ENCODE peak calls at places on chromosomes 6 and 20, in nine cellular contexts. V is adrenal gland; P is fibroblast of lung; T is CD8-positive, alpha-beta memory T cell; O is cardiac muscle cell; D is psoas muscle; A is GM23248; I is MM.1S; C is CD4-positive, CD25-positive, alpha-beta regulatory T cell. Q is an unnamed sample.

GRCh38 chr6:5662797-5663196 is 343.9 kb downstream of the NRN1 start:
- DNase-seq in V (no peak), P (no peak), T (no peak), O (no peak), D (no peak), A (no peak), I (no peak), C (no peak), Q (no peak)

GRCh38 chr6:143264291-143264834 is 186.1 kb downstream of the ADAT2 start:
- DNase-seq in V (no peak), P (no peak), T (no peak), O (no peak), D (no peak), A (no peak), I (no peak), C (no peak), Q (no peak)

GRCh38 chr6:141986457-141986856 is 146.3 kb upstream of the GJE1 start:
- DNase-seq in V (no peak), P (peak; percentile 5), T (no peak), O (no peak), D (no peak), A (no peak), I (no peak), C (no peak), Q (no peak)

GRCh38 chr6:21900730-21901129 is 307.2 kb downstream of the SOX4 start:
- DNase-seq in V (no peak), P (peak; percentile 91), T (no peak), O (peak; percentile 58), D (no peak), A (peak; percentile 58), I (no peak), C (no peak), Q (no peak)

GRCh38 chr6:119172813-119173212 is 94.3 kb upstream of the FAM184A start:
- DNase-seq in V (no peak), P (no peak), T (no peak), O (no peak), D (no peak), A (peak; percentile 9), I (no peak), C (no peak), Q (no peak)

GRCh38 chr20:63351811-63352591 is 9.1 kb downstream of the CHRNA4 start:
- DNase-seq in V (no peak), P (no peak), T (no peak), O (no peak), D (no peak), A (no peak), I (no peak), C (no peak), Q (no peak)

GRCh38 chr20:63856111-63856511 is 5.2 kb upstream of the ABHD16B start:
- DNase-seq in V (no peak), P (no peak), T (no peak), O (no peak), D (no peak), A (no peak), I (no peak), C (no peak), Q (no peak)

GRCh38 chr20:20546402-20546801 is 166.0 kb downstream of the RALGAPA2 start:
- DNase-seq in V (no peak), P (no peak), T (no peak), O (no peak), D (no peak), A (no peak), I (no peak), C (no peak), Q (no peak)

GRCh38 chr20:56420940-56421688 is 9.1 kb downstream of the CASS4 start:
- DNase-seq in V (no peak), P (no peak), T (no peak), O (no peak), D (no peak), A (no peak), I (no peak), C (no peak), Q (no peak)

GRCh38 chr6:455835-456234 is 64.3 kb downstream of the IRF4 start:
- DNase-seq in V (no peak), P (no peak), T (no peak), O (no peak), D (no peak), A (no peak), I (no peak), C (no peak), Q (no peak)

GRCh38 chr6:35668708-35669440 is 19.8 kb downstream of the FKBP5 start:
- DNase-seq in V (no peak), P (peak; percentile 40), T (no peak), O (peak; percentile 67), D (no peak), A (peak; percentile 36), I (no peak), C (no peak), Q (no peak)

GRCh38 chr6:84766118-84766683 is 1.8 kb upstream of the TBX18 start:
- DNase-seq in V (no peak), P (no peak), T (no peak), O (peak; percentile 76), D (peak; percentile 50), A (no peak), I (no peak), C (no peak), Q (no peak)

GRCh38 chr6:34246249-34246562 is 2.6 kb downstream of the SMIM29 start:
- DNase-seq in V (no peak), P (no peak), T (no peak), O (no peak), D (no peak), A (no peak), I (no peak), C (no peak), Q (no peak)

GRCh38 chr6:132053523-132053922 is 102.4 kb upstream of the CCN2 start:
- DNase-seq in V (no peak), P (peak; percentile 84), T (no peak), O (no peak), D (no peak), A (peak; percentile 68), I (no peak), C (no peak), Q (no peak)

GRCh38 chr6:132054525-132054924 is 103.4 kb upstream of the CCN2 start:
- DNase-seq in V (no peak), P (peak; percentile 81), T (no peak), O (no peak), D (no peak), A (peak; percentile 80), I (no peak), C (no peak), Q (no peak)

DNA sequence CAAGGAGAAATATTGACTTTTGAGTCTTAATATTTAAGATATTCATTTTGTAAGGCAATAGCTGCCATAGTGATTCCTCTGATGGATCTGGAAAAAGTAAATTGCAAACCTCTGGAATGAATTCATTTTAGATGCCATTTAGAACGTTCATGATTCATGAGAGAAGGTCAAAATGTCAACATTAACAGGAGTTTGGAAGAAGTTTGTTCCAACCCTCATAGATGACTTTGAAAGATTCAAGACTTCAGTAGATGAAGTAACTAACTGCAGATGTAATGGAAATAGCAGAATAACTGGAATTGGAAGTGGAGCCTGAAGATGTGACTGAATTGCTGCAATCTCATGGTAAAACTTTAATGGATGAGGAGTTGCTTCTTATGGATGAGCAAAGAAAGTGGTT is 100.9 kb upstream of the CCN2 start:
- DNase-seq in V (no peak), P (peak; percentile 28), T (no peak), O (no peak), D (no peak), A (peak; percentile 31), I (no peak), C (no peak), Q (no peak)
- H3K9me3 ChIP-seq in V (no peaks in the 10 kb centered on the region), P (no peaks in the 10 kb centered on the region), T (no peaks in the 10 kb centered on the region), O (no peaks in the 10 kb centered on the region), D (peaks cover 4% of the 10 kb centered on the region), A (no peaks in the 10 kb centered on the region), I (no peaks in the 10 kb centered on the region), C (no peaks in the 10 kb centered on the region), Q (no peaks in the 10 kb centered on the region)

GRCh38 chr20:51893723-51894122 is 91.4 kb upstream of the SALL4 start:
- DNase-seq in V (no peak), P (no peak), T (no peak), O (no peak), D (no peak), A (no peak), I (no peak), C (no peak), Q (no peak)
- H3K9me3 ChIP-seq in V (no peaks in the 10 kb centered on the region), P (no peaks in the 10 kb centered on the region), T (no peaks in the 10 kb centered on the region), O (no peaks in the 10 kb centered on the region), D (no peaks in the 10 kb centered on the region), A (no peaks in the 10 kb centered on the region), I (no peaks in the 10 kb centered on the region), C (no peaks in the 10 kb centered on the region), Q (no peaks in the 10 kb centered on the region)

GRCh38 chr6:99602519-99603420 is 3.9 kb upstream of the PRDM13 start:
- DNase-seq in V (no peak), P (no peak), T (no peak), O (no peak), D (no peak), A (no peak), I (no peak), C (no peak), Q (no peak)

GRCh38 chr6:99603421-99604160 is 3.0 kb upstream of the PRDM13 start:
- DNase-seq in V (no peak), P (peak; percentile 27), T (no peak), O (no peak), D (peak; percentile 52), A (peak; percentile 56), I (no peak), C (no peak), Q (no peak)

GRCh38 chr6:99605911-99606669 is 543 bp upstream of the PRDM13 start:
- DNase-seq in V (no peak), P (no peak), T (no peak), O (no peak), D (no peak), A (no peak), I (no peak), C (no peak), Q (no peak)

GRCh38 chr6:99605074-99605726 is 1.4 kb upstream of the PRDM13 start:
- DNase-seq in V (no peak), P (no peak), T (no peak), O (no peak), D (no peak), A (no peak), I (no peak), C (no peak), Q (no peak)

GRCh38 chr6:99604161-99605073 is 2.2 kb upstream of the PRDM13 start:
- DNase-seq in V (no peak), P (no peak), T (no peak), O (no peak), D (no peak), A (no peak), I (no peak), C (no peak), Q (no peak)
- H3K9me3 ChIP-seq in V (no peaks in the 10 kb centered on the region), P (no peaks in the 10 kb centered on the region), T (no peaks in the 10 kb centered on the region), O (no peaks in the 10 kb centered on the region), D (no peaks in the 10 kb centered on the region), A (no peaks in the 10 kb centered on the region), I (no peaks in the 10 kb centered on the region), C (peaks cover 3% of the 10 kb centered on the region), Q (peaks cover 23% of the 10 kb centered on the region)

DNA sequence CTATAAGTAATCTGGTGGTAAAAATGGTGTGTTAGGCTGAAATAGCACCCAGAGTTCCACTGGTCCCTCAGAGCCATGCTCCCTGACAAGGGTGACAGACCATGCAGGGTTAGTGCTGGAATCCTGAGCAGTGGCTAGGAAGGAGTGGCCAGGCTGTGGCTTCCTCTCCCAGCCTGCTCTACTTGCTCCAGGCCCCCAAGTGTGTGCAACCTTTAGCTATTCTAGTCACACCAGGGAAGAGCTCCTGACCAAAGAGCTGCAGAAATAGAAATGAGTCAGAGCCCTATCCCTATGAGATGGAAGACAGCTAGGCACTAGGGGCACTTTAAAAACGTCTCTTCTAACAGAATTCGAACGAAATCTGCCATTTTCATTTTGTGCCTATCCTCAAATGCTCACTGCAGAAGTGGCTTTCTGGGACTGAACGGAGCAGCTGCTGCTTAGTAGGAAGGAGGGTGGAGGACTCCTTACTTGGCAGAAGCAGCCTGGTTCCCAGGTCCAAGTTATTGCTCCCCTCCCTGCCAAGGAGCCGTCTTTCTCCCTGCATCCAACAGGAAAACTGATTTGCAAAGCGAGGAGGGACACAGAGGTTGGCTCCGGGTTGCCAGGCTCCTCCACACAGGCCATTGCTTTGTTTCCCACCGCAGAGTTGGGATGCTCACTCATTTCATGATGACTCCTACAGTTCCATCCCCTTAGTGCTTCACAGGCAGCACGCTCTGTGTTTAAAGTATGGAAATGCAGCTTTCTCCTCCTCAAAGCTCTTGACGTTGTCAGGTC is 754.5 kb downstream of the C6orf118 start:
- DNase-seq in V (no peak), P (no peak), T (no peak), O (no peak), D (no peak), A (no peak), I (no peak), C (no peak), Q (no peak)
- H3K9me3 ChIP-seq in V (no peaks in the 10 kb centered on the region), P (no peaks in the 10 kb centered on the region), T (no peaks in the 10 kb centered on the region), O (no peaks in the 10 kb centered on the region), D (peaks cover 4% of the 10 kb centered on the region), A (no peaks in the 10 kb centered on the region), I (no peaks in the 10 kb centered on the region), C (peaks cover 2% of the 10 kb centered on the region), Q (no peaks in the 10 kb centered on the region)

Q was measured in T-helper 17 cell.